ENCODE peak calls at places on chromosomes 13 and 19, in four cellular contexts. M, X, R and G are unnamed samples.
A peak's percentile ranks its signal among the peaks of the same experiment; 100 is the strongest.

GRCh38 chr19:6233051-6233826 is 46.5 kb downstream of the MLLT1 start:
- DNase-seq in M (no peak), X (no peak), R (peak; percentile 75), G (no peak)

GRCh38 chr19:19062454-19063182 is 1.2 kb upstream of the SLC25A42 start:
- DNase-seq in M (no peak), X (peak; percentile 46), R (peak; percentile 63), G (peak; percentile 75)

GRCh38 chr19:45508931-45509691 is 1.8 kb downstream of the VASP start:
- DNase-seq in M (peak; percentile 77), X (peak; percentile 84), R (peak; percentile 69), G (peak; percentile 57)

GRCh38 chr19:18460313-18460712 is 22.4 kb upstream of the ISYNA1 start:
- DNase-seq in M (no peak), X (no peak), R (peak; percentile 77), G (peak; percentile 89)

GRCh38 chr13:37365496-37365895 is 233.1 kb downstream of the POSTN start:
- DNase-seq in M (no peak), X (no peak), R (no peak), G (no peak)

GRCh38 chr13:91572944-91573535 is 174.6 kb downstream of the GPC5 start:
- DNase-seq in M (no peak), X (no peak), R (no peak), G (peak; percentile 8)

GRCh38 chr19:17775991-17776803 is 18.7 kb upstream of the B3GNT3 start:
- DNase-seq in M (no peak), X (no peak), R (peak; percentile 52), G (peak; percentile 37)

GRCh38 chr19:19459707-19460251 is 54.3 kb downstream of the GATAD2A start:
- DNase-seq in M (no peak), X (no peak), R (peak; percentile 89), G (peak; percentile 79)

GRCh38 chr13:93942016-93942415 is 537.5 kb downstream of the DCT start:
- DNase-seq in M (no peak), X (no peak), R (peak; percentile 27), G (no peak)

GRCh38 chr13:18235172-18235571 is 946.5 kb downstream of the TUBA3C start:
- DNase-seq in M (no peak), X (no peak), R (no peak), G (no peak)

GRCh38 chr19:35000338-35000646 is 169 bp downstream of the GRAMD1A start:
- DNase-seq in M (no peak), X (no peak), R (no peak), G (no peak)

GRCh38 chr13:111513766-111514611 is 193.5 kb downstream of the TEX29 start:
- DNase-seq in M (no peak), X (no peak), R (no peak), G (no peak)

GRCh38 chr13:22311734-22312404 is 641.0 kb downstream of the FGF9 start:
- DNase-seq in M (no peak), X (no peak), R (no peak), G (no peak)

GRCh38 chr13:38819053-38819452 is 132.2 kb downstream of the FREM2 start:
- DNase-seq in M (peak; percentile 54), X (no peak), R (no peak), G (no peak)

GRCh38 chr13:99528547-99528946 is 27.3 kb downstream of the TM9SF2 start:
- DNase-seq in M (peak; percentile 8), X (no peak), R (no peak), G (peak; percentile 25)

GRCh38 chr13:36973621-36974268 is 25.4 kb downstream of the ALG5 start:
- DNase-seq in M (no peak), X (no peak), R (no peak), G (no peak)

GRCh38 chr19:13629687-13630357 is 123.5 kb upstream of the CACNA1A start:
- DNase-seq in M (no peak), X (no peak), R (peak; percentile 90), G (peak; percentile 81)

GRCh38 chr13:74287672-74288169 is 153.5 kb upstream of the KLF12 start:
- DNase-seq in M (peak; percentile 94), X (peak; percentile 90), R (peak; percentile 55), G (peak; percentile 40)

GRCh38 chr19:15241259-15241658 is 9.0 kb upstream of the EPHX3 start:
- DNase-seq in M (no peak), X (no peak), R (peak; percentile 43), G (peak; percentile 49)

DNA sequence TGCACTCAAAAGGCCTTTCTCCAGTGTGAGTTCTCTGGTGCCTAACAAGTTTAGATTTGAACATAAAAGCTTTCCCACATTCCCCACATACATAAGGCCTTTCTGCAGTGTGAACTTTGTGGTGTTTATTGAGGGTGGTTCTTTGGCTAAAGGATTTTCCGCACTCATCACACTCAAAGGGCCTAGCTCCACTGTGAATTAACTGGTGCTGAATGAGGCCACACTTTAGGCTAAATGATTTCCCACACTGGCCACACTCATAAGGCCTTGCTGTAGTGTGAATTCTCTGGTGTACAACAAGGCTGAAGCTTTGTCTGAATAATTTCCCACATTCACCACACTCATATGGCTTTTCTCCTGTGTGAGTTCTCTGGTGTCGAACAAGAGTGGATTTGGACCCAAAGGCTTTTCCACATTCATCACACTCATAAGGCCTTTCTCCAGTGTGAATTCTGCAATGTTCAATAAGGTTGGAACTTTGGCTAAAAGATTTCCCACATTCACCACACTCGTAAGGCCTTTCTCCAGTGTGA is 6.2 kb downstream of the ZNF416 start:
- DNase-seq in M (no peak), X (no peak), R (no peak), G (no peak)
- H3K4me3 ChIP-seq in M (no peak overlapping the region), X (no peak overlapping the region), R (no peak overlapping the region), G (no peak overlapping the region)

GRCh38 chr19:23071087-23071511 is 45.7 kb upstream of the ZNF730 start:
- DNase-seq in M (no peak), X (peak; percentile 71), R (peak; percentile 27), G (no peak)
- TF ChIP-seq EZH2phosphoT487 in M (no peak), X (no peak), R (no peak), G (no peak)

DNA sequence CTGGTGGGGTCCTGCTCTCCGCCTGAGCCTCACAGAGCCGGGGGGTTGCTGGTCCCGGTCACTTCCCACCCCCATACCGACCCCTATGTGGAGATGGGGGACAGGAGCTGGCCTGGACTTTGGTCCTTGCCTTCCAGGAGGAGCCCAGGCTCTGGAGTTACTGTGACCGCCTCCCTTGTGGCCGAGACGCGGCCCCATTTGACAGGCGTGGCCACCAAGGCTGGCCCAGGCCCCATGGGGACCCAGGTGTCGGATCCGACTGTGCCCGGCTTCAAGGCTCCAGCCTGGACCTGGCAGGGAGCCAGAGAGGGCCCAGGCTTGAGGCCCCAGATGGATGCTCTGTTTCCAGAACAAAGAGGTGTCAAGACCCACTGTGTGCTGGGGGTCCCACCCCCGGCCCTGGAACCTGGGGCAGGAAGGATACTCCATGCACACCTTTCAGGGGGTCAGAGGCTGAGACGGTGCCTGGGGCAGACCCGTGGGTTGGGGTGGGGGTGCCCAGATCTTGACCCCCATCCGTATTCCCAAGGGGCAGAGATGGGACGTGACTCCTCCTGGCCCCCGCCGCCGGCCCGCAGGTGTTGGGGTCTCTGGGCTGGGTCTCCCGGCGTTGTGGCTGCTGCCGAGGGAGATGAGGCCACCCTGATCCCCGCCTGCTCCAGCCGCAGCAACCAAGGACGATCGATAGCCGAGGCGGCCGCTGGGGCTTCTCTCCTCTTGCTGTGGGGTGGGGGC is 47.8 kb upstream of the TCF3 start:
- DNase-seq in M (no peak), X (no peak), R (no peak), G (no peak)
- TF ChIP-seq EZH2 in M (no peak), X (no peak), R (no peak), G (no peak)

GRCh38 chr19:16518061-16518460 is 21.9 kb downstream of the C19orf44 start:
- DNase-seq in M (no peak), X (no peak), R (no peak), G (no peak)
- H3K4me3 ChIP-seq in M (no peak overlapping the region), X (no peak overlapping the region), R (no peak overlapping the region), G (no peak overlapping the region)

GRCh38 chr13:24491853-24492252 is 20.7 kb downstream of the PARP4 start:
- DNase-seq in M (no peak), X (no peak), R (no peak), G (no peak)
- TF ChIP-seq EZH2phosphoT487 in M (no peak), X (no peak), R (no peak), G (no peak)

DNA sequence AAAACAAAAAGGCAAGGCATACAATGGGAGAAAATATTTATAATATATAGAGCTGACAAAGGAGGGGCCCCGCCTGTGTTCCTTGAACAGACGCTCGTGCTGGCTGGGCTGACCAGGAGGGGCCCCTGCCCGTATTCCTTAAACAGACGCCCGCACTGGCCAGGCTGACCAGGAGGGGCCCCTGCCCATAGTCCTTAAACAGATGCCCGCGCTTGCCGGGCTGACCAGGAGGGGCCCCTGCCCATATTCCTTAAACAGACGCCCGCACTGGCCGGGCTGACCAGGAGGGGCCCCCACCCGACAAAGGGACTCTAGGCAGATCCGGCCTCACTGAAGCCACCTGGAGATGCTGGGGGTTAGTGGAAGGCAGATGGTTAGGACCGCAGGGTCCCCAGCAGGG is 9.3 kb downstream of the ADPRHL1 start:
- DNase-seq in M (no peak), X (no peak), R (no peak), G (no peak)
- TF ChIP-seq EZH2 in M (no peak), X (no peak), R (no peak), G (no peak)

GRCh38 chr13:19781526-19781925 is 1.2 kb downstream of the PSPC1 start:
- DNase-seq in M (no peak), X (no peak), R (peak; percentile 15), G (peak; percentile 13)
- H3K4me3 ChIP-seq in M (peak overlapping the region; percentile 86), X (peak overlapping the region; percentile 99), R (peak overlapping the region; percentile 94), G (peak overlapping the region; percentile 99)

GRCh38 chr19:31675187-31675913 is 326.1 kb upstream of the TSHZ3 start:
- DNase-seq in M (no peak), X (no peak), R (peak; percentile 60), G (peak; percentile 1)
- TF ChIP-seq EZH2phosphoT487 in M (no peak), X (no peak), R (no peak), G (no peak)

GRCh38 chr13:113403255-113404104 is 39.5 kb upstream of the GRTP1 start:
- DNase-seq in M (no peak), X (no peak), R (no peak), G (no peak)
- TF ChIP-seq EZH2 in M (no peak), X (no peak), R (no peak), G (no peak)